ENCODE peak calls at places on chromosomes 5 and 9, in four cellular contexts. V, A, Y and C are unnamed samples.

GRCh38 chr9:21081451-21081850 is 3.7 kb upstream of the IFNB1 start:
- DNase-seq in V (no peak), A (no peak), Y (no peak), C (no peak)

GRCh38 chr9:1332161-1332560 is 282.0 kb downstream of the DMRT2 start:
- DNase-seq in V (no peak), A (no peak), Y (peak), C (no peak)

GRCh38 chr5:90747175-90747574 is 188.6 kb downstream of the ADGRV1 start:
- DNase-seq in V (no peak), A (no peak), Y (peak), C (no peak)

GRCh38 chr9:91117959-91118651 is 243.6 kb downstream of the AUH start:
- DNase-seq in V (peak), A (peak), Y (no peak), C (peak)

GRCh38 chr5:99060306-99061261 is 131.8 kb upstream of the CHD1 start:
- DNase-seq in V (peak), A (peak), Y (peak), C (peak)

GRCh38 chr5:1127991-1128785 is 16.3 kb upstream of the SLC12A7 start:
- DNase-seq in V (no peak), A (peak), Y (no peak), C (no peak)

GRCh38 chr5:14068136-14068535 is 75.0 kb upstream of the TRIO start:
- DNase-seq in V (no peak), A (no peak), Y (no peak), C (no peak)

GRCh38 chr5:133285583-133286021 is 233.8 kb downstream of the HSPA4 start:
- DNase-seq in V (no peak), A (peak), Y (no peak), C (peak)

GRCh38 chr5:111628901-111629300 is 116.6 kb upstream of the STARD4 start:
- DNase-seq in V (no peak), A (no peak), Y (no peak), C (no peak)

GRCh38 chr9:74379718-74380117 is 117.4 kb upstream of the RORB start:
- DNase-seq in V (no peak), A (peak), Y (peak), C (no peak)

GRCh38 chr5:131766689-131767088 is 30.1 kb downstream of the FNIP1 start:
- DNase-seq in V (no peak), A (no peak), Y (no peak), C (no peak)

GRCh38 chr9:91186311-91187101 is 175.2 kb downstream of the AUH start:
- DNase-seq in V (no peak), A (no peak), Y (no peak), C (no peak)

GRCh38 chr9:78609471-78609870 is 312.5 kb downstream of the PSAT1 start:
- DNase-seq in V (no peak), A (no peak), Y (no peak), C (no peak)

GRCh38 chr5:302951-303350 is 18.6 kb upstream of the AHRR start:
- DNase-seq in V (no peak), A (no peak), Y (no peak), C (no peak)

GRCh38 chr5:10724799-10725507 is 36.1 kb downstream of the DAP start:
- DNase-seq in V (no peak), A (peak), Y (peak), C (peak)

GRCh38 chr9:34413229-34413852 is 36.6 kb upstream of the MYORG start:
- DNase-seq in V (no peak), A (no peak), Y (peak), C (peak)

GRCh38 chr5:167822241-167822640 is 469.2 kb upstream of the WWC1 start:
- DNase-seq in V (no peak), A (no peak), Y (no peak), C (no peak)

GRCh38 chr5:65512170-65512937 is 30.6 kb upstream of the ADAMTS6 start:
- DNase-seq in V (no peak), A (no peak), Y (no peak), C (no peak)

GRCh38 chr9:118446962-118447490 is 742.8 kb downstream of the TLR4 start:
- DNase-seq in V (no peak), A (no peak), Y (no peak), C (no peak)

GRCh38 chr5:160213537-160213936 is 15.8 kb upstream of the FABP6 start:
- DNase-seq in V (no peak), A (no peak), Y (no peak), C (peak)

GRCh38 chr5:124513216-124513615 is 233.2 kb downstream of the ZNF608 start:
- DNase-seq in V (no peak), A (no peak), Y (no peak), C (no peak)

GRCh38 chr5:110734101-110734500 is 4.7 kb upstream of the SLC25A46 start:
- DNase-seq in V (no peak), A (no peak), Y (no peak), C (no peak)

GRCh38 chr5:128408622-128409021 is 129.4 kb downstream of the FBN2 start:
- DNase-seq in V (no peak), A (no peak), Y (no peak), C (no peak)

GRCh38 chr5:128409401-128409800 is 128.6 kb downstream of the FBN2 start:
- DNase-seq in V (no peak), A (no peak), Y (peak), C (no peak)

GRCh38 chr5:128413356-128413755 is 124.7 kb downstream of the FBN2 start:
- DNase-seq in V (no peak), A (no peak), Y (no peak), C (no peak)

GRCh38 chr5:128414469-128414868 is 123.6 kb downstream of the FBN2 start:
- DNase-seq in V (no peak), A (no peak), Y (no peak), C (no peak)

GRCh38 chr5:128412145-128412930 is 125.7 kb downstream of the FBN2 start:
- DNase-seq in V (no peak), A (no peak), Y (no peak), C (no peak)
- H3K27ac ChIP-seq in V (no peak), A (no peak), Y (no peak), C (no peak)

GRCh38 chr5:176743136-176743827 is 67.1 kb upstream of the UNC5A start:
- DNase-seq in V (no peak), A (no peak), Y (no peak), C (no peak)
- H3K4me3 ChIP-seq in V (peak), A (no peak), Y (no peak), C (no peak)

GRCh38 chr9:123434619-123435240 is 78.7 kb downstream of the CRB2 start:
- DNase-seq in V (no peak), A (no peak), Y (no peak), C (no peak)
- TF ChIP-seq CTCF in V (no peak), A (no peak), Y (no peak), C (no peak)

GRCh38 chr5:147835386-147835798 is 3.9 kb upstream of the SPINK1 start:
- DNase-seq in V (no peak), A (no peak), Y (no peak), C (no peak)

GRCh38 chr5:147831465-147831864 is at the start of gene SPINK1:
- DNase-seq in V (no peak), A (peak), Y (no peak), C (no peak)

DNA sequence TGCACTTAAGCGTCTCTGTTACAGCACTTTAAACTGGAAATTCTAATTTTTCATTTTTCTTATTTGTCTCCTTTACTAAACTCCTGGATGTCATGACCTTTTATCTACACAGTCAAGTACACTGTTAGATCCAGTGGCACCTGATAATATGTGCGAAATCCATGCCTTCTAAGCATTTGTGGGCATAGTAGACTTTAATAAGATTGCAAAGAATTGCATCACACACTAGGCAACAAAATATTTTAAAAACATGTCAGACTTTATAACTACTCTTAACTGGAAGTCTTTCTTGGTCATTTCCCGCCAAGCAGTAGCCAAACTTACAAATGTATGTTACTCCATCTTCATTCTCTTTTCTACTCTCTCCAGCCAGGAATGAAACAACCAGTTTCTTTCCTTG is 5.0 kb upstream of the SPINK1 start:
- DNase-seq in V (no peak), A (no peak), Y (no peak), C (no peak)
- H3K27ac ChIP-seq in V (no peak), A (peak), Y (no peak), C (no peak)

GRCh38 chr9:114627553-114627952 is 16.5 kb downstream of the TMEM268 start:
- DNase-seq in V (no peak), A (no peak), Y (no peak), C (no peak)
- H3K4me3 ChIP-seq in V (no peak), A (no peak), Y (no peak), C (no peak)

GRCh38 chr9:4923580-4924544 is 61.2 kb upstream of the JAK2 start:
- DNase-seq in V (no peak), A (no peak), Y (peak), C (no peak)
- TF ChIP-seq CTCF in V (peak), A (no peak), Y (peak), C (peak)

GRCh38 chr9:113179839-113180238 is 29.0 kb downstream of the SLC31A2 start:
- DNase-seq in V (no peak), A (no peak), Y (no peak), C (no peak)
- H3K27ac ChIP-seq in V (no peak), A (no peak), Y (no peak), C (no peak)

DNA sequence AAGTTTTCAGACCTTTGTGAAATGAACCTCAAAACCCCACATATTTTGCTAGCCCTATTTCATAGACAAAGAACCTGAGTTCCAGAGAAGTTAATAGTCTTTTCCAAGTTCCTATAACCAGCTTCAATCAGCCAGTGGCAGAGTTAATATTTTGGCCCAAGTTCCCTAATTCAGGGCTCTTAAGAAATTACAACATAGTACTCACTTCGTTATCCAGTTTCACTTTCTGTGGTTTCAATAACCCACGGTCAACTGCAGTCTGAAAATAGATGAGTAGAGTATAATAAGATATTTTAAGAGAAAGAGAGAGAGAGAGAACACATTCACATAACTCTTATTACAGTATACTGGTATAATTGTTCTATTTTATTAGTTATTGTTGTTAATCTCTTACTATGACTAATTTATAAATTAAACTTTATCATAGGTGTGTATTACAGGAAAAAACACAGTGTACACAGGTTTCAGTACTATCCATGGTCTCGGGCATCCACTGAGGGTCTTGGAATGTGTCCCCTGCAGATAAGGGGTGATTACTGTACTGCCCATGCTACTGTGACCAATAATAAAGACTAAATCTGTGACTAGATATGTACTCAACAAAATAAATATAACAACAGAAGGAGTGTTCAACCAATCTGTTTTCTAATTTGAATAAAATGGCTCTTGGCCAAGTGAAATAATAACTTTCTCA is 9.3 kb upstream of the MYOT start:
- DNase-seq in V (no peak), A (no peak), Y (no peak), C (no peak)
- H3K4me3 ChIP-seq in V (peak), A (no peak), Y (no peak), C (peak)